ENCODE peak calls at places on chromosomes 13 and 19, in four cellular contexts. D is mesenteric fat pad, A is GM12865, K is HCT116. M is an unnamed sample.
A peak's percentile ranks its signal among the peaks of the same experiment; 100 is the strongest.

GRCh38 chr13:93217701-93218100 is 8.9 kb upstream of the GPC6 start:
- DNase-seq in A (no peak), K (no peak), D (no peak), M (no peak)

GRCh38 chr19:38209671-38210457 is 14.2 kb downstream of the DPF1 start:
- DNase-seq in K (no peak), D (no peak), A (no peak), M (no peak)

GRCh38 chr13:23427342-23428182 is 5.9 kb downstream of the SACS start:
- DNase-seq in D (peak; percentile 79), K (no peak), A (no peak), M (peak; percentile 26)

GRCh38 chr19:11414544-11414943 is 4.6 kb downstream of the RGL3 start:
- DNase-seq in D (no peak), K (no peak), A (no peak), M (no peak)

GRCh38 chr13:105925496-105925895 is 610.0 kb downstream of the EFNB2 start:
- DNase-seq in K (no peak), D (no peak), A (no peak), M (no peak)

GRCh38 chr13:24997367-24997967 is 98.5 kb upstream of the PABPC3 start:
- DNase-seq in A (peak; percentile 39), K (no peak), D (no peak), M (peak; percentile 11)

GRCh38 chr19:9362905-9363304 is at the start of gene ZNF177:
- DNase-seq in D (no peak), A (no peak), K (no peak), M (no peak)

GRCh38 chr19:4878491-4878968 is 11.1 kb upstream of the PLIN3 start:
- DNase-seq in K (no peak), D (no peak), A (no peak), M (no peak)

GRCh38 chr19:5292453-5292842 is 48.2 kb downstream of the PTPRS start:
- DNase-seq in A (no peak), D (no peak), K (no peak), M (no peak)

GRCh38 chr19:10713317-10713716 is 4.6 kb upstream of the DNM2 start:
- DNase-seq in K (no peak), D (no peak), A (no peak), M (no peak)

GRCh38 chr19:44345969-44346368 is 10.5 kb downstream of the ZNF112 start:
- DNase-seq in A (no peak), K (no peak), D (no peak), M (no peak)

GRCh38 chr19:42409477-42409876 is 17.7 kb downstream of the LIPE start:
- DNase-seq in K (no peak), D (no peak), A (no peak), M (no peak)

GRCh38 chr19:47723573-47723923 is 10.3 kb downstream of the EHD2 start:
- DNase-seq in A (no peak), K (no peak), D (no peak), M (no peak)

GRCh38 chr19:35348909-35349611 is 1.4 kb downstream of the FFAR1 start:
- DNase-seq in A (peak; percentile 63), D (peak; percentile 64), K (no peak), M (no peak)

GRCh38 chr13:100300708-100301107 is 211.8 kb downstream of the PCCA start:
- DNase-seq in K (no peak), D (no peak), A (no peak), M (no peak)

GRCh38 chr13:40116008-40116407 is 460.5 kb downstream of the COG6 start:
- DNase-seq in K (peak; percentile 80), D (no peak), A (peak; percentile 62), M (peak; percentile 93)

GRCh38 chr13:113526466-113527220 is 36.1 kb upstream of the DCUN1D2 start:
- DNase-seq in A (no peak), D (peak; percentile 9), K (no peak), M (no peak)

GRCh38 chr13:44052843-44053607 is 173.3 kb downstream of the LACC1 start:
- DNase-seq in A (no peak), K (no peak), D (no peak), M (no peak)

GRCh38 chr19:5282926-5283325 is 57.7 kb downstream of the PTPRS start:
- DNase-seq in K (no peak), D (no peak), A (no peak), M (no peak)

GRCh38 chr19:39446365-39447084 is 1.1 kb downstream of the SUPT5H start:
- DNase-seq in K (no peak), A (no peak), D (no peak), M (no peak)

GRCh38 chr19:4007836-4008539 is 452 bp downstream of the PIAS4 start:
- DNase-seq in K (no peak), A (no peak), D (no peak), M (no peak)

GRCh38 chr13:101325423-101325822 is 90.9 kb downstream of the NALCN start:
- DNase-seq in D (no peak), K (no peak), A (no peak), M (no peak)

GRCh38 chr13:110636053-110636475 is 20.7 kb downstream of the NAXD start:
- DNase-seq in K (no peak), D (peak; percentile 87), A (no peak), M (no peak)

GRCh38 chr13:107210216-107211010 is 642.5 kb upstream of the ARGLU1 start:
- DNase-seq in A (peak; percentile 10), D (no peak), K (no peak), M (no peak)

GRCh38 chr13:29956771-29957170 is 106.4 kb upstream of the UBL3 start:
- DNase-seq in D (no peak), A (no peak), K (no peak), M (no peak)

GRCh38 chr19:47600246-47601179 is 8.4 kb upstream of the BICRA start:
- DNase-seq in A (peak; percentile 99), D (peak; percentile 100), K (peak; percentile 96), M (peak; percentile 99)

GRCh38 chr19:2587001-2587719 is 111.2 kb downstream of the GADD45B start:
- DNase-seq in A (no peak), D (no peak), K (no peak), M (no peak)

GRCh38 chr13:33260168-33261098 is 25.1 kb downstream of the STARD13 start:
- DNase-seq in K (peak; percentile 8), A (no peak), D (no peak), M (no peak)

GRCh38 chr13:39284801-39285388 is 246.6 kb downstream of the NHLRC3 start:
- DNase-seq in K (no peak), A (no peak), D (no peak), M (no peak)

GRCh38 chr13:86882835-86883234 is 788.3 kb upstream of the SLITRK5 start:
- DNase-seq in K (no peak), D (no peak), A (no peak), M (no peak)

GRCh38 chr13:40272776-40273139 is 393.7 kb downstream of the FOXO1 start:
- DNase-seq in D (no peak), A (no peak), K (no peak), M (no peak)

GRCh38 chr13:47175172-47175806 is 278.4 kb upstream of the HTR2A start:
- DNase-seq in K (no peak), D (no peak), A (no peak), M (no peak)

GRCh38 chr19:27679905-27680304 is 1533.0 kb downstream of the UQCRFS1 start:
- DNase-seq in K (no peak), A (no peak), D (peak; percentile 51), M (no peak)

GRCh38 chr19:29537181-29537580 is 11.4 kb downstream of the VSTM2B start:
- DNase-seq in A (no peak), D (peak; percentile 59), K (no peak), M (no peak)

GRCh38 chr19:30722801-30723200 is 350.6 kb downstream of the ZNF536 start:
- DNase-seq in K (no peak), D (peak; percentile 35), A (no peak), M (no peak)

GRCh38 chr19:56814656-56815055 is 25.9 kb downstream of the PEG3 start:
- DNase-seq in A (no peak), K (no peak), D (no peak), M (no peak)

GRCh38 chr13:95228130-95228529 is 73.1 kb downstream of the ABCC4 start:
- DNase-seq in A (no peak), K (no peak), D (no peak), M (no peak)

M was measured in A549.